ENCODE peak calls at places on chromosomes 12 and 14, in five cellular contexts. V, G, W, O and U are unnamed samples.

GRCh38 chr12:29398495-29398894 is 17.5 kb upstream of the ERGIC2 start:
- DNase-seq in V (no peak), G (no peak), W (no peak), O (no peak), U (no peak)

GRCh38 chr12:80713419-80713818 is 3.3 kb upstream of the MYF5 start:
- DNase-seq in V (no peak), G (no peak), W (no peak), O (no peak), U (no peak)

GRCh38 chr14:37931998-37932397 is 275.7 kb upstream of the SSTR1 start:
- DNase-seq in V (no peak), G (no peak), W (no peak), O (no peak), U (peak)

GRCh38 chr12:119322324-119322723 is 12.2 kb upstream of the CCDC60 start:
- DNase-seq in V (no peak), G (no peak), W (no peak), O (no peak), U (no peak)

GRCh38 chr12:851913-852312 is 97.6 kb downstream of the RAD52 start:
- DNase-seq in V (no peak), G (peak), W (no peak), O (no peak), U (peak)

GRCh38 chr14:75373616-75374015 is 54.2 kb upstream of the JDP2 start:
- DNase-seq in V (no peak), G (no peak), W (no peak), O (no peak), U (no peak)

GRCh38 chr14:61671086-61671485 is 24.2 kb upstream of the HIF1A start:
- DNase-seq in V (peak), G (no peak), W (no peak), O (no peak), U (no peak)

GRCh38 chr12:49482095-49483051 is 56.5 kb upstream of the KCNH3 start:
- DNase-seq in V (no peak), G (peak), W (no peak), O (no peak), U (no peak)

GRCh38 chr12:22190-22529 is 44.4 kb upstream of the IQSEC3 start:
- DNase-seq in V (no peak), G (no peak), W (no peak), O (no peak), U (no peak)

GRCh38 chr12:57523706-57524614 is 1.3 kb downstream of the MBD6 start:
- DNase-seq in V (peak), G (no peak), W (no peak), O (no peak), U (no peak)

GRCh38 chr12:89160716-89161123 is 191.6 kb downstream of the DUSP6 start:
- DNase-seq in V (peak), G (peak), W (no peak), O (peak), U (peak)

GRCh38 chr14:53152627-53152908 is 555 bp downstream of the DDHD1 start:
- DNase-seq in V (no peak), G (no peak), W (no peak), O (no peak), U (no peak)

GRCh38 chr14:105853089-105853906 is 326.9 kb downstream of the TMEM121 start:
- DNase-seq in V (no peak), G (no peak), W (no peak), O (no peak), U (no peak)

GRCh38 chr14:73888971-73889370 is 2.3 kb downstream of the ZNF410 start:
- DNase-seq in V (no peak), G (peak), W (no peak), O (no peak), U (peak)

GRCh38 chr12:75959506-75959905 is 72.1 kb downstream of the PHLDA1 start:
- DNase-seq in V (no peak), G (peak), W (no peak), O (no peak), U (no peak)

GRCh38 chr14:103721334-103722120 is 5.9 kb downstream of the ZFYVE21 start:
- DNase-seq in V (no peak), G (peak), W (no peak), O (no peak), U (peak)

GRCh38 chr12:7959278-7960063 is 23.5 kb upstream of the SLC2A3 start:
- DNase-seq in V (peak), G (no peak), W (peak), O (no peak), U (peak)

GRCh38 chr14:74691456-74691855 is 21.4 kb downstream of the AREL1 start:
- DNase-seq in V (no peak), G (no peak), W (no peak), O (no peak), U (no peak)

GRCh38 chr14:76904100-76904739 is 78.0 kb downstream of the LRRC74A start:
- DNase-seq in V (no peak), G (peak), W (no peak), O (peak), U (peak)

GRCh38 chr14:42140001-42140400 is 533.3 kb downstream of the LRFN5 start:
- DNase-seq in V (no peak), G (peak), W (no peak), O (no peak), U (peak)

GRCh38 chr12:81896771-81897170 is 137.6 kb upstream of the PPFIA2 start:
- DNase-seq in V (peak), G (peak), W (peak), O (no peak), U (peak)

GRCh38 chr12:27511031-27511722 is 12.8 kb upstream of the PPFIBP1 start:
- DNase-seq in V (no peak), G (peak), W (no peak), O (no peak), U (peak)

GRCh38 chr14:58901826-58902225 is 264.1 kb downstream of the DACT1 start:
- DNase-seq in V (no peak), G (no peak), W (no peak), O (no peak), U (no peak)

GRCh38 chr14:68249534-68250517 is 430.2 kb downstream of the RAD51B start:
- DNase-seq in V (no peak), G (peak), W (no peak), O (no peak), U (peak)

GRCh38 chr12:108307006-108307405 is 32.1 kb downstream of the CMKLR1 start:
- DNase-seq in V (no peak), G (peak), W (no peak), O (no peak), U (peak)

GRCh38 chr12:115060477-115061168 is 376.6 kb upstream of the TBX3 start:
- DNase-seq in V (no peak), G (no peak), W (no peak), O (no peak), U (no peak)

GRCh38 chr14:90495357-90496276 is 98.8 kb downstream of the CALM1 start:
- DNase-seq in V (peak), G (peak), W (peak), O (no peak), U (peak)

GRCh38 chr12:55829967-55830600 is 697 bp upstream of the DNAJC14 start:
- DNase-seq in V (peak), G (peak), W (peak), O (no peak), U (no peak)

GRCh38 chr14:99687284-99688209 is 3.4 kb downstream of the CYP46A1 start:
- DNase-seq in V (peak), G (no peak), W (peak), O (no peak), U (no peak)

GRCh38 chr14:68308695-68309094 is 484.2 kb downstream of the ZFP36L1 start:
- DNase-seq in V (no peak), G (no peak), W (no peak), O (no peak), U (no peak)

GRCh38 chr12:104710940-104711725 is 247.0 kb downstream of the SLC41A2 start:
- DNase-seq in V (no peak), G (peak), W (no peak), O (no peak), U (peak)